ENCODE peak calls at places on chromosomes 3 and 15, in six cellular contexts. One of them, this sample, is unnamed.

GRCh38 chr3:77799280-77799679 is 759.4 kb downstream of the ROBO2 start:
- DNase-seq in MM.1S: no peak
- DNase-seq in hepatocyte: no peak
- DNase-seq in suprapubic skin: no peak
- DNase-seq in transverse colon: no peak
- DNase-seq in DND-41: no peak
- DNase-seq in this sample: no peak

GRCh38 chr3:29382399-29382798 is 101.5 kb downstream of the RBMS3 start:
- DNase-seq in suprapubic skin: no peak
- DNase-seq in hepatocyte: no peak
- DNase-seq in DND-41: no peak
- DNase-seq in transverse colon: no peak
- DNase-seq in MM.1S: no peak
- DNase-seq in this sample: no peak

GRCh38 chr3:27483117-27484001 is 825 bp downstream of the SLC4A7 start:
- DNase-seq in hepatocyte: peak; percentile 69
- DNase-seq in MM.1S: peak; percentile 58
- DNase-seq in transverse colon: peak; percentile 51
- DNase-seq in suprapubic skin: peak; percentile 82
- DNase-seq in DND-41: peak; percentile 56
- DNase-seq in this sample: peak; percentile 61

GRCh38 chr15:49045691-49046112 is 544 bp downstream of the SECISBP2L start:
- DNase-seq in suprapubic skin: no peak
- DNase-seq in MM.1S: peak; percentile 24
- DNase-seq in hepatocyte: peak; percentile 32
- DNase-seq in DND-41: peak; percentile 15
- DNase-seq in transverse colon: no peak
- DNase-seq in this sample: no peak

GRCh38 chr15:33392453-33392852 is 81.7 kb downstream of the RYR3 start:
- DNase-seq in transverse colon: no peak
- DNase-seq in suprapubic skin: no peak
- DNase-seq in MM.1S: no peak
- DNase-seq in hepatocyte: no peak
- DNase-seq in DND-41: no peak
- DNase-seq in this sample: no peak

GRCh38 chr15:31360843-31361763 is 34.5 kb downstream of the KLF13 start:
- DNase-seq in hepatocyte: no peak
- DNase-seq in DND-41: peak; percentile 97
- DNase-seq in transverse colon: peak; percentile 81
- DNase-seq in MM.1S: peak; percentile 89
- DNase-seq in suprapubic skin: no peak
- DNase-seq in this sample: peak; percentile 78

GRCh38 chr3:155416500-155417118 is 123.1 kb upstream of the STRIT1 start:
- DNase-seq in MM.1S: no peak
- DNase-seq in suprapubic skin: no peak
- DNase-seq in hepatocyte: no peak
- DNase-seq in transverse colon: no peak
- DNase-seq in DND-41: no peak
- DNase-seq in this sample: no peak

GRCh38 chr3:63940389-63940757 is 28.2 kb upstream of the SCAANT1 start:
- DNase-seq in transverse colon: no peak
- DNase-seq in DND-41: no peak
- DNase-seq in MM.1S: no peak
- DNase-seq in hepatocyte: no peak
- DNase-seq in suprapubic skin: no peak
- DNase-seq in this sample: no peak

GRCh38 chr3:192435241-192435640 is 292.1 kb downstream of the FGF12 start:
- DNase-seq in DND-41: no peak
- DNase-seq in suprapubic skin: no peak
- DNase-seq in transverse colon: no peak
- DNase-seq in MM.1S: no peak
- DNase-seq in hepatocyte: no peak
- DNase-seq in this sample: no peak

GRCh38 chr3:47339951-47340350 is 40.9 kb upstream of the PTPN23 start:
- DNase-seq in suprapubic skin: no peak
- DNase-seq in DND-41: no peak
- DNase-seq in transverse colon: no peak
- DNase-seq in MM.1S: no peak
- DNase-seq in hepatocyte: no peak
- DNase-seq in this sample: no peak

GRCh38 chr3:47343471-47343971 is 37.3 kb upstream of the PTPN23 start:
- DNase-seq in transverse colon: no peak
- DNase-seq in hepatocyte: no peak
- DNase-seq in DND-41: no peak
- DNase-seq in suprapubic skin: no peak
- DNase-seq in MM.1S: no peak
- DNase-seq in this sample: no peak

GRCh38 chr3:47342812-47343211 is 38.0 kb upstream of the PTPN23 start:
- DNase-seq in suprapubic skin: no peak
- DNase-seq in transverse colon: no peak
- DNase-seq in hepatocyte: no peak
- DNase-seq in MM.1S: no peak
- DNase-seq in DND-41: no peak
- DNase-seq in this sample: no peak

GRCh38 chr3:47340866-47341265 is 40.0 kb upstream of the PTPN23 start:
- DNase-seq in transverse colon: no peak
- DNase-seq in DND-41: no peak
- DNase-seq in MM.1S: no peak
- DNase-seq in suprapubic skin: no peak
- DNase-seq in hepatocyte: no peak
- DNase-seq in this sample: no peak

GRCh38 chr3:47342156-47342555 is 38.7 kb upstream of the PTPN23 start:
- DNase-seq in MM.1S: no peak
- DNase-seq in DND-41: no peak
- DNase-seq in suprapubic skin: no peak
- DNase-seq in hepatocyte: no peak
- DNase-seq in transverse colon: no peak
- DNase-seq in this sample: no peak
- H3K36me3 ChIP-seq in MM.1S: no peaks in the 10 kb centered on the region
- H3K36me3 ChIP-seq in DND-41: peaks cover 44% of the 10 kb centered on the region
- H3K36me3 ChIP-seq in suprapubic skin: peaks cover 68% of the 10 kb centered on the region
- H3K36me3 ChIP-seq in hepatocyte: no peaks in the 10 kb centered on the region
- H3K36me3 ChIP-seq in transverse colon: no peaks in the 10 kb centered on the region
- H3K36me3 ChIP-seq in this sample: peaks cover 3% of the 10 kb centered on the region

GRCh38 chr15:67170143-67170885 is 84.1 kb downstream of the AAGAB start:
- DNase-seq in hepatocyte: no peak
- DNase-seq in transverse colon: no peak
- DNase-seq in suprapubic skin: no peak
- DNase-seq in DND-41: no peak
- DNase-seq in MM.1S: no peak
- DNase-seq in this sample: peak; percentile 36
- H3K4me1 ChIP-seq in hepatocyte: peaks cover 8% of the 10 kb centered on the region
- H3K4me1 ChIP-seq in transverse colon: peaks cover 6% of the 10 kb centered on the region
- H3K4me1 ChIP-seq in suprapubic skin: peaks cover 47% of the 10 kb centered on the region
- H3K4me1 ChIP-seq in DND-41: no peaks in the 10 kb centered on the region
- H3K4me1 ChIP-seq in MM.1S: peaks cover 14% of the 10 kb centered on the region
- H3K4me1 ChIP-seq in this sample: peaks cover 6% of the 10 kb centered on the region

GRCh38 chr15:40852529-40852928 is 8.7 kb downstream of the SPINT1 start:
- DNase-seq in suprapubic skin: no peak
- DNase-seq in transverse colon: peak; percentile 73
- DNase-seq in hepatocyte: no peak
- DNase-seq in DND-41: no peak
- DNase-seq in MM.1S: no peak
- DNase-seq in this sample: peak; percentile 69
- H3K36me3 ChIP-seq in suprapubic skin: peaks cover 46% of the 10 kb centered on the region
- H3K36me3 ChIP-seq in transverse colon: no peaks in the 10 kb centered on the region
- H3K36me3 ChIP-seq in hepatocyte: no peaks in the 10 kb centered on the region
- H3K36me3 ChIP-seq in DND-41: no peaks in the 10 kb centered on the region
- H3K36me3 ChIP-seq in MM.1S: no peaks in the 10 kb centered on the region
- H3K36me3 ChIP-seq in this sample: peaks cover 3% of the 10 kb centered on the region

GRCh38 chr3:136120373-136121348 is 75.5 kb downstream of the MSL2 start:
- DNase-seq in MM.1S: no peak
- DNase-seq in transverse colon: no peak
- DNase-seq in DND-41: no peak
- DNase-seq in hepatocyte: no peak
- DNase-seq in suprapubic skin: no peak
- DNase-seq in this sample: no peak
- H3K4me1 ChIP-seq in MM.1S: no peaks in the 10 kb centered on the region
- H3K4me1 ChIP-seq in transverse colon: no peaks in the 10 kb centered on the region
- H3K4me1 ChIP-seq in DND-41: peaks cover 9% of the 10 kb centered on the region
- H3K4me1 ChIP-seq in hepatocyte: no peaks in the 10 kb centered on the region
- H3K4me1 ChIP-seq in suprapubic skin: no peaks in the 10 kb centered on the region
- H3K4me1 ChIP-seq in this sample: no peaks in the 10 kb centered on the region

GRCh38 chr3:129317014-129317771 is 38.5 kb downstream of the HMCES start:
- DNase-seq in DND-41: no peak
- DNase-seq in suprapubic skin: no peak
- DNase-seq in hepatocyte: no peak
- DNase-seq in transverse colon: no peak
- DNase-seq in MM.1S: peak; percentile 5
- DNase-seq in this sample: no peak

GRCh38 chr3:129316121-129317013 is 37.7 kb downstream of the HMCES start:
- DNase-seq in DND-41: peak; percentile 89
- DNase-seq in MM.1S: peak; percentile 86
- DNase-seq in transverse colon: peak; percentile 89
- DNase-seq in suprapubic skin: peak; percentile 94
- DNase-seq in hepatocyte: peak; percentile 91
- DNase-seq in this sample: peak; percentile 89

GRCh38 chr3:129318921-129319320 is 40.3 kb downstream of the HMCES start:
- DNase-seq in transverse colon: no peak
- DNase-seq in hepatocyte: no peak
- DNase-seq in suprapubic skin: no peak
- DNase-seq in MM.1S: no peak
- DNase-seq in DND-41: no peak
- DNase-seq in this sample: no peak

GRCh38 chr3:129320261-129320660 is 41.6 kb downstream of the HMCES start:
- DNase-seq in MM.1S: no peak
- DNase-seq in transverse colon: no peak
- DNase-seq in hepatocyte: no peak
- DNase-seq in DND-41: no peak
- DNase-seq in suprapubic skin: no peak
- DNase-seq in this sample: no peak

DNA sequence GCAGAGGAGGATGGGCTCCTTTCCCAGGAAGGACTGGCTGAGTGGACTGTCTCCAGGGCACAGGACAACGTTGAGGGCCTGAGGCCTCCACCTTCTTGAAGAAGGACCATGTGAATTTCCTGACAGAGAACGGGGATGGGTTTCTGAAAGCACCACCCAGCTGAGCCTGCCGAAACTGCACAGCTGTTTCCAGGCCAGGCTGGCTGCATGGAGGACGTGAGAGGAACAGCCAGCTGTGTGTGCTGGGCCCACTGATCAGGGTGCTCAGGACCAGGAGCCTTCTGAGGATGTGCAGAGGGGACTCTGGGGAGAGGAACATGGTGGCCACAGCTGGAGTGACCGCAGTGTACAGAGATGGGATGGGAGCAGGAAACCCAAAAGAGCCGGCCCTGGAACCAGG is 39.2 kb downstream of the HMCES start:
- DNase-seq in MM.1S: peak; percentile 77
- DNase-seq in hepatocyte: no peak
- DNase-seq in transverse colon: peak; percentile 49
- DNase-seq in suprapubic skin: no peak
- DNase-seq in DND-41: no peak
- DNase-seq in this sample: no peak
- H3K36me3 ChIP-seq in MM.1S: no peaks in the 10 kb centered on the region
- H3K36me3 ChIP-seq in hepatocyte: no peaks in the 10 kb centered on the region
- H3K36me3 ChIP-seq in transverse colon: no peaks in the 10 kb centered on the region
- H3K36me3 ChIP-seq in suprapubic skin: peaks cover 15% of the 10 kb centered on the region
- H3K36me3 ChIP-seq in DND-41: peaks cover 16% of the 10 kb centered on the region
- H3K36me3 ChIP-seq in this sample: no peaks in the 10 kb centered on the region

GRCh38 chr3:160477750-160478149 is 28.2 kb upstream of the TRIM59 start:
- DNase-seq in MM.1S: no peak
- DNase-seq in hepatocyte: no peak
- DNase-seq in DND-41: no peak
- DNase-seq in suprapubic skin: no peak
- DNase-seq in transverse colon: no peak
- DNase-seq in this sample: no peak
- H3K4me1 ChIP-seq in MM.1S: no peaks in the 10 kb centered on the region
- H3K4me1 ChIP-seq in hepatocyte: no peaks in the 10 kb centered on the region
- H3K4me1 ChIP-seq in DND-41: no peaks in the 10 kb centered on the region
- H3K4me1 ChIP-seq in suprapubic skin: no peaks in the 10 kb centered on the region
- H3K4me1 ChIP-seq in transverse colon: no peaks in the 10 kb centered on the region
- H3K4me1 ChIP-seq in this sample: no peaks in the 10 kb centered on the region

This sample was measured in mucosa of descending colon.